ENCODE peak calls at places on chromosomes 3 and 15, in four cellular contexts. N is ovary, Q is transverse colon, A is K562. I is an unnamed sample. For H3K4me1, the result is how much of the 10 kb centered on the place peaks cover.

GRCh38 chr15:31442203-31443090 is 115.8 kb downstream of the KLF13 start:
- DNase-seq in A (no peak), N (no peak), Q (no peak), I (peak)

GRCh38 chr3:190504354-190505125 is 9.3 kb upstream of the IL1RAP start:
- DNase-seq in A (no peak), Q (no peak), N (no peak), I (no peak)

GRCh38 chr15:66873856-66874255 is 171.8 kb downstream of the SMAD6 start:
- DNase-seq in N (no peak), Q (no peak), A (no peak), I (no peak)

GRCh38 chr3:31695280-31696008 is 162.7 kb downstream of the STT3B start:
- DNase-seq in N (no peak), Q (peak), A (peak), I (peak)

GRCh38 chr3:72996473-72997333 is at the start of gene PPP4R2:
- DNase-seq in N (peak), Q (peak), A (peak), I (peak)

GRCh38 chr15:85702321-85703230 is 92.1 kb downstream of the KLHL25 start:
- DNase-seq in A (no peak), N (no peak), Q (no peak), I (no peak)

GRCh38 chr15:40957041-40957555 is 3.8 kb downstream of the CHAC1 start:
- DNase-seq in A (no peak), Q (no peak), N (no peak), I (no peak)

GRCh38 chr15:34001536-34001935 is 33.2 kb downstream of the CHRM5 start:
- DNase-seq in N (no peak), A (no peak), Q (no peak), I (no peak)

GRCh38 chr3:69105320-69105719 is 17.1 kb downstream of the LMOD3 start:
- DNase-seq in A (no peak), Q (no peak), N (no peak), I (no peak)

GRCh38 chr3:133941390-133941789 is 45.7 kb upstream of the RAB6B start:
- DNase-seq in A (no peak), Q (no peak), N (peak), I (peak)

GRCh38 chr3:151612119-151612518 is 121.6 kb upstream of the AADACL2 start:
- DNase-seq in N (no peak), Q (no peak), A (no peak), I (no peak)

GRCh38 chr15:57440799-57441198 is 64.5 kb downstream of the CGNL1 start:
- DNase-seq in A (no peak), Q (no peak), N (no peak), I (no peak)

GRCh38 chr15:40388941-40389823 is 6.7 kb downstream of the KNSTRN start:
- DNase-seq in Q (no peak), N (no peak), A (no peak), I (no peak)

GRCh38 chr3:18868911-18869689 is 279.2 kb upstream of the KCNH8 start:
- DNase-seq in N (no peak), A (no peak), Q (no peak), I (no peak)

GRCh38 chr15:40054056-40054745 is 15.2 kb upstream of the SRP14 start:
- DNase-seq in Q (no peak), N (no peak), A (no peak), I (no peak)

GRCh38 chr3:8769088-8769822 is at the start of gene OXTR:
- DNase-seq in Q (peak), N (peak), A (peak), I (peak)

GRCh38 chr3:27805282-27805681 is 83.2 kb upstream of the EOMES start:
- DNase-seq in N (no peak), Q (no peak), A (no peak), I (no peak)

GRCh38 chr3:151439652-151440125 is 21.2 kb downstream of the IGSF10 start:
- DNase-seq in N (no peak), Q (no peak), A (peak), I (no peak)

GRCh38 chr3:38479431-38480092 is 16.6 kb upstream of the EXOG start:
- DNase-seq in A (peak), N (peak), Q (peak), I (peak)

GRCh38 chr15:94028809-94029208 is 202.6 kb upstream of the MCTP2 start:
- DNase-seq in A (no peak), N (no peak), Q (no peak), I (no peak)

GRCh38 chr15:29518442-29518841 is 248.8 kb upstream of the NSMCE3 start:
- DNase-seq in N (no peak), Q (no peak), A (no peak), I (no peak)

GRCh38 chr15:98722209-98722608 is 73.9 kb downstream of the IGF1R start:
- DNase-seq in N (no peak), Q (no peak), A (no peak), I (no peak)

GRCh38 chr3:177606891-177607290 is 409.6 kb upstream of the TBL1XR1 start:
- DNase-seq in Q (no peak), A (no peak), N (no peak), I (no peak)

GRCh38 chr15:68063606-68064005 is 9.5 kb downstream of the PIAS1 start:
- DNase-seq in N (no peak), A (no peak), Q (no peak), I (no peak)

GRCh38 chr3:47227678-47228077 is 54.9 kb downstream of the KIF9 start:
- DNase-seq in N (no peak), A (no peak), Q (peak), I (no peak)

GRCh38 chr3:45682786-45683185 is 6.4 kb upstream of the SACM1L start:
- DNase-seq in Q (no peak), A (peak), N (no peak), I (no peak)

GRCh38 chr15:60347480-60348069 is 50.2 kb downstream of the ANXA2 start:
- DNase-seq in Q (no peak), N (no peak), A (no peak), I (no peak)

GRCh38 chr3:179840985-179841384 is 188.1 kb downstream of the USP13 start:
- DNase-seq in N (no peak), A (no peak), Q (no peak), I (no peak)

GRCh38 chr3:63492464-63492863 is 160.0 kb upstream of the SNTN start:
- DNase-seq in Q (no peak), N (no peak), A (no peak), I (no peak)

GRCh38 chr3:30934208-30934550 is 39.7 kb upstream of the GADL1 start:
- DNase-seq in N (peak), Q (no peak), A (peak), I (no peak)

GRCh38 chr15:50353251-50353998 is 1.6 kb downstream of the GABPB1 start:
- DNase-seq in Q (no peak), A (no peak), N (no peak), I (no peak)

DNA sequence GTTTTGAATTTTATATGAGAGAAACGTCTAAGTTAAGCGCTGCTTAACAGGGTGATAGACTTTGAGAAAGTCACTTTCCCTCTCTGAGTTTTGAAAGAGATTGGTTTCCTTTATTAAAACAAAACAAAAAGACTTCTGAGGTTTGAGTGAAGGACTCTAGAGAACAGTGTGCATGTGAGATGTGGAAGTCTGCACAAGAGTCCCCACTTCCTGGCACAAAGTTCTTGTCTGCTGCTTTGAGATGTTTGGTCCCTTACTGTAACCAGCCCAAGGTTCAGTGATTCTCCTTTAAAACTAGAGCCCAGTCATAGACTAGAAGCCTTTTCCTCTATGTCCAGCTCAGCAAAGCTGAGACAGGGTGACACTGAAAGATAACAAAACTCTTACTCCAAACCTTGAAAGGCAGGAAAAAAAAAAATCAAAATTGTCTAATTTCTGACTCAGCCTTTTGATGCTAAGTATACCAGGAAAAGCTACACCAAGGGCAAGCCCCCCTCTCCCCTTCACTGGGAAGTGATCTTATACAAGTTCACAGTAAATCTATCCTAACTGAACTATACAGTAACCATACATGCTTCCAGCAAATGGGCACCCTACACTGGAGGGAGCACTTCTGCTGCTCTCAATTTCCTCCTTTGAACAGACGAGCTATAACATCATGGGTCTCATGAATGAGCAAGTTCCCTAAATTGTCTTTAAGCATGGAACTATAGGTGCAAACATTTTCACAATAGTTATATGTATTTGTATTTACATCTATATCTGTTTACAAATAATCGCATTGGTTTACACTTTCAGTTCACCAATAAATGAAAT is 2.3 kb downstream of the POPDC2 start:
- DNase-seq in A (peak), Q (no peak), N (no peak), I (no peak)
- TF ChIP-seq CTCF in A (no peak), Q (no peak), N (no peak), I (no peak)

DNA sequence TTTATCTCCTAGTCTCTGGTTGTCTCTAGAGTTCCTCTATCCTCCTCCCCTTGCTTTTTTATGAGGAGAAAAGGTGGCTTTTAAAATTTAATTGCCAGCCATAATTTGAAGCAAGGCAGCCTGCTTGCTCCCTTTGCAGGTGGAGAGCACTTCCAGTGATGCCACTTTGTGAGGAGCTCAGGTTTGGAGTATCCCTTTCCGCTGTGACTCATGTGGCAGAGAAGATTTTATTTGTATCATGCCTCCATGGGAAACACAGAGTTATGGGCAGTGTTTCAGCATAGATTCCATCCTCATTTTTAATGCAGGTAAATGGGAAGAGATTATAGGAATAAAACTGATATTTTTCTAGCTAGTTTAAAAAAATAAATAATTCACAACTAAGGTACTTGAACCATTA is 7.0 kb downstream of the PPM1L start:
- DNase-seq in N (no peak), A (no peak), Q (no peak), I (no peak)
- TF ChIP-seq EP300 in N (no peak), A (no peak), Q (no peak), I (no peak)

DNA sequence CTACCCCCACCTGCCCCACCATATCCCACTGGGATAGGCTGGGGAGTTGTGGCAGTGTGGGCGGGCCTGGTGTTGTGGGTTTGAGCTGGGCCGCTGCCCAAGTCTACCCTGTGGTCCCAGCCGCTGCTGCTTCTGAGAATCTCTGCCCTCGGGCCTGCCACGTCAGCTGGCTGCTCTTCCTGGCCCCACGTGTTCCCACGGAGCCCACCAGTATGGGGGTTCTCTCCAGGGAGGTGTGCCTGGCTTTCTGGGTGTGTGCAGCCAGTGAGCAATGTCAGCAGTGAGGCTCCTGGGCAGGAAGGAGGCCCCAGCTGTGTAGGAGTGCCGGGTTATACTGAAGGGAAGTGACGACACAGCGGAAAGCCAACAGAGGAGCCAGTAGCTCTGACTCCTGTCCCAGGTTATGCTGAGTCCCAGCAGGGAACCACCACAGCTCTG is 10.5 kb downstream of the GNAI2 start:
- DNase-seq in N (no peak), A (peak), Q (peak), I (no peak)
- H3K4me1 ChIP-seq in N (under half), A (under half), Q (half or more), I (half or more)

GRCh38 chr3:126939347-126939735 is 43.6 kb upstream of the PLXNA1 start:
- DNase-seq in A (no peak), N (no peak), Q (no peak), I (no peak)
- TF ChIP-seq CTCF in A (no peak), N (no peak), Q (no peak), I (no peak)

GRCh38 chr3:59235221-59236012 is 185.6 kb upstream of the CFAP20DC start:
- DNase-seq in Q (no peak), A (no peak), N (no peak), I (no peak)
- TF ChIP-seq EP300 in Q (no peak), A (no peak), N (no peak), I (no peak)

DNA sequence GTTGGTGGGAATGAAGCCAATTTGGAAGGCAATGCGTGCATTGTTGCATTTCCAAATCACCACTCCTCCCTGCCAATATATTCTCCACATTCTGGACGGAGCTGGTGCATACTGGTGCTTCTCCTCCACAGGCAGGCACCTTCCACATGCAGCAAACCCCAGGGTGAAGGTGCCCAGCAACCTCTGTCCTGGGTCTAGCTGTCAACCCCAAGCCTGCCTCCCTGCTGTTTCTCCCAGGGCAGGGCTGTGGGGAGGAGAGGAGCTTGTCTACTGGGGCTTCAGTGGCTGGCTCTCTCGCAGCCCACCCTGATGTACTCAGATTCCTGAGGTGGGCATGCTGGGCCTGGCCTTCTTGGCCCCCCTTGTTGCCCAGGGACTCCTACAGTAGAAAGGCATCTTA is 20.1 kb downstream of the GASK1A start:
- DNase-seq in Q (no peak), A (no peak), N (no peak), I (no peak)
- H3K4me1 ChIP-seq in Q (under half), A (under half), N (under half), I (under half)

DNA sequence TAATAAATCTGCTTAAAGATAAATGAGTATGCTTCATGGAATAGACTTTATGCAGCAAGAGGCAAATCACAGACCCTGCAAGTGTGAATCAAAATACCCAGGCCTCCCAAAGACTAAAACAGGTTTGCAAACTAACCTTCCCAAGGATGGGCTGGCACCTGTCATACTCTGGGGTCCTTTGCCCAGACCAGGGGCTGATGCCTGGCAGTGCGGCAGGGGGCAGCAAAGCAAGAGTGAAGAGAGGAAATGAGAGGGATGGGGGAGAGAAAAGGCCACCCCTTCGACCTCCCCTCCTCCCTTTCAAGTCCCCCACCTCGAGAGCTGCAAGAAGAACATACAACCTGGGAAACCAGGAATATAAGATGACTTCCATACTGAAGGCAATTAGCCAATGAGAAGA is 31.8 kb downstream of the XXYLT1 start:
- DNase-seq in Q (no peak), N (no peak), A (no peak), I (no peak)
- TF ChIP-seq CTCF in Q (no peak), N (no peak), A (no peak), I (no peak)

GRCh38 chr15:32817570-32817969 is 99.8 kb downstream of the GREM1 start:
- DNase-seq in Q (no peak), N (no peak), A (no peak), I (no peak)
- TF ChIP-seq EP300 in Q (no peak), N (no peak), A (no peak), I (no peak)

I was measured in stomach.